ENCODE peak calls at places on chromosomes 16 and 17, in eight cellular contexts. V is gastrocnemius medialis; H is body of pancreas; G is lower lobe of right lung; S is HepG2; X is CD4-positive, CD25-positive, alpha-beta regulatory T cell; L is PC-3; Q is hepatocyte. T is an unnamed sample. For H3K4me1, the result is how much of the 10 kb centered on the place peaks cover.

GRCh38 chr16:60203525-60204124 is 1469.5 kb upstream of the GOT2 start:
- DNase-seq in S (no peak), H (no peak), V (no peak), L (no peak), G (no peak), X (no peak), Q (peak), T (no peak)

GRCh38 chr16:87540072-87540976 is 47.5 kb upstream of the ZCCHC14 start:
- DNase-seq in X (no peak), H (no peak), S (no peak), L (no peak), G (no peak), Q (no peak), V (no peak), T (no peak)

GRCh38 chr17:79870540-79870939 is 31.3 kb upstream of the CBX4 start:
- DNase-seq in L (no peak), V (no peak), H (no peak), S (no peak), Q (peak), G (peak), X (no peak), T (no peak)

GRCh38 chr17:51166198-51166986 is at the start of gene NME2:
- DNase-seq in L (peak), S (peak), X (peak), G (peak), H (peak), Q (peak), V (peak), T (peak)

GRCh38 chr16:14509055-14509454 is 121.0 kb downstream of the PARN start:
- DNase-seq in L (peak), H (no peak), G (no peak), X (no peak), Q (no peak), S (peak), V (no peak), T (no peak)

GRCh38 chr17:40340880-40341807 is 23.4 kb downstream of the GJD3 start:
- DNase-seq in L (peak), S (peak), V (peak), H (peak), Q (peak), G (peak), X (peak), T (peak)

GRCh38 chr16:67431805-67432476 is 1.0 kb downstream of the HSD11B2 start:
- DNase-seq in H (no peak), Q (no peak), S (no peak), G (no peak), X (no peak), L (no peak), V (no peak), T (peak)

GRCh38 chr17:48621410-48622387 is 4.5 kb downstream of the HOXB9 start:
- DNase-seq in X (no peak), S (no peak), G (no peak), V (no peak), Q (no peak), L (no peak), H (no peak), T (no peak)

GRCh38 chr17:62780951-62781350 is 27.2 kb downstream of the MARCHF10 start:
- DNase-seq in L (peak), Q (no peak), G (no peak), H (no peak), V (no peak), X (no peak), S (no peak), T (no peak)

GRCh38 chr17:17613708-17614114 is 22.2 kb upstream of the PEMT start:
- DNase-seq in L (peak), S (peak), G (no peak), V (no peak), X (peak), Q (peak), H (peak), T (peak)

GRCh38 chr16:21075252-21075651 is 75.4 kb downstream of the DNAH3 start:
- DNase-seq in L (no peak), H (no peak), G (no peak), S (no peak), X (no peak), Q (no peak), V (peak), T (no peak)

GRCh38 chr16:80924372-80924978 is 82.2 kb downstream of the CMC2 start:
- DNase-seq in H (peak), X (peak), G (no peak), Q (peak), S (peak), L (peak), V (no peak), T (peak)

GRCh38 chr17:66633322-66633965 is 201.5 kb upstream of the CACNG5 start:
- DNase-seq in X (peak), L (no peak), G (no peak), Q (no peak), V (no peak), S (no peak), H (no peak), T (peak)

GRCh38 chr16:19851476-19851875 is 33.2 kb downstream of the GPRC5B start:
- DNase-seq in H (no peak), X (no peak), Q (no peak), L (no peak), G (no peak), S (no peak), V (no peak), T (no peak)

GRCh38 chr16:75593825-75594820 is 27.9 kb downstream of the GABARAPL2 start:
- DNase-seq in G (no peak), X (peak), V (no peak), L (peak), H (no peak), S (peak), Q (peak), T (no peak)

GRCh38 chr17:80068301-80069160 is 32.1 kb downstream of the CCDC40 start:
- DNase-seq in V (no peak), L (peak), S (peak), X (no peak), G (no peak), Q (peak), H (peak), T (peak)

GRCh38 chr17:76077582-76078110 is 1.3 kb upstream of the ZACN start:
- DNase-seq in L (peak), S (no peak), V (no peak), Q (no peak), G (no peak), H (peak), X (no peak), T (no peak)

GRCh38 chr17:76076100-76076764 is 1.7 kb downstream of the GALR2 start:
- DNase-seq in Q (no peak), V (no peak), X (no peak), G (no peak), L (no peak), S (no peak), H (no peak), T (no peak)

GRCh38 chr17:76076765-76077581 is 2.0 kb upstream of the ZACN start:
- DNase-seq in X (peak), V (no peak), S (no peak), H (no peak), Q (no peak), L (no peak), G (no peak), T (no peak)

GRCh38 chr17:76074390-76075363 is at the start of gene GALR2:
- DNase-seq in L (no peak), V (no peak), G (no peak), S (no peak), H (no peak), Q (peak), X (no peak), T (no peak)

DNA sequence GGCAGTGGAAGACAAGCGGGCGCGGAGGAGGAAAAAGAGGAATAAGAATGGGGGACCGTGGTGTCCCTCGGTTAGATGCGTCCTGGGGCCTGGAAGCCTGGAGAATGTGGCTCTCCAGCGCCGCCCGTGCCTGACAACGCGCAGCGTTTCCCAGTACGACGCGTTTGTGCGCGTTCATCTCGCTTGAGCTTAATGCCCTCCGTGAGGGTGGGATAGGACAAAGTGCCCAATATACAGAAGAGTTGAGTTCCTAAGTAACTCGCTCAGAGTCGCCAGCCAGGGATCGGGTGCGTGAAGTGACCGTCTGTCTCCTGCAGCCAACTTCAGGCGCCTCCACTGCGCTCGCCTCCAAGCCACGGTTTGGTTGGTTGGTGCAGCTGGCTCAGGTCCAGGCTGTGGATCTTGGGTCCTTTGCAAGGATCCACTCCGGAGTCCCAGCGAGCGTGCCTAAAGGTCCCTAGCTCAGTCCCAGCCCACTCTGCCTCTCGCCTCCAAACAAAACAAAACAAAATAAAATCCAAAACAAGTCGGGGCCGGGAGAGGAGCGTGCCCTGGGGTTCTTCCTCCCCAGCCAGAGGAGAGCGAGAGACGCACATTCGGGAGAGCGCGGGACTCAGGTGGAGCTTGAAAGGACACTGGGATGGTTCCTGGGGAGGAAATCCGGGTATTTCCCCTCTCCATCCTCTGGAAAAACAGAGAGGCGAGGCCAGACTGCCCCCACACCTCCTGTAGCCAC is 951 bp downstream of the GALR2 start:
- DNase-seq in S (no peak), G (no peak), H (no peak), X (no peak), Q (no peak), V (no peak), L (no peak), T (no peak)
- H3K4me1 ChIP-seq in S (half or more), G (half or more), H (half or more), X (half or more), Q (under half), V (under half), L (under half), T (under half)

GRCh38 chr17:77571141-77571540 is 387.4 kb upstream of the TNRC6C start:
- DNase-seq in H (no peak), S (no peak), Q (no peak), L (no peak), X (no peak), V (no peak), G (peak), T (no peak)

GRCh38 chr17:77572851-77573250 is 385.7 kb upstream of the TNRC6C start:
- DNase-seq in Q (no peak), G (peak), H (no peak), L (no peak), S (no peak), X (no peak), V (no peak), T (no peak)

GRCh38 chr17:77570565-77570898 is 388.0 kb upstream of the TNRC6C start:
- DNase-seq in V (no peak), H (no peak), Q (no peak), S (no peak), L (no peak), X (no peak), G (peak), T (no peak)

GRCh38 chr17:77571562-77571981 is 386.9 kb upstream of the TNRC6C start:
- DNase-seq in H (no peak), S (no peak), G (peak), L (no peak), Q (no peak), X (peak), V (no peak), T (peak)

DNA sequence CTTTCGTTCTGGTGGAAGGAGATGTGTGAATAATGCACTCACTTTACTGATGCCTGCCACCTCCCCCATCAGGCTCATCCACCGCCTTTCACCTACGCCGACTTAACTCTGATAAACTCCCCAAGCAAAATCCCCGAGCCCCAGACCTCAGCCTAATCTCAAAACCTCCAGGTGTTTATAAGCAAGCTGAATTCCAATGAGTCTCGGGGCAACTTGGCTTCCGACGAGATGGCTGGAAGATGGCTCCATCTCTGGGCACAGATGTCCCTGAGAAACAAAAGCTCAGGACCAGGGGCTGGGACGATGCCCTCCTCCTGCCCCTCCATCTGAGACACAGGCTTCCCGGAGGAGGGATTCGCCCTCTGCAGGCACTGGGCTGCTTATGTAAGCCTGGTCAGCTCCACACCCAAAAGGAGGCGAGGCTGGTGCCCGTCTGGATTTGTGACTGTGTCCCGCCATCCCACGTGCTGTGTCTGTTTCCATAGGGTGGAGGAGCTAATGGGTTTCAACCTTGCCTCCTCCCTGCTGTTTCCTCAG is 386.4 kb upstream of the TNRC6C start:
- DNase-seq in H (no peak), Q (no peak), S (no peak), V (no peak), G (peak), L (no peak), X (no peak), T (no peak)
- H3K4me3 ChIP-seq in H (no peak), Q (no peak), S (no peak), V (no peak), G (no peak), L (no peak), X (no peak), T (no peak)

DNA sequence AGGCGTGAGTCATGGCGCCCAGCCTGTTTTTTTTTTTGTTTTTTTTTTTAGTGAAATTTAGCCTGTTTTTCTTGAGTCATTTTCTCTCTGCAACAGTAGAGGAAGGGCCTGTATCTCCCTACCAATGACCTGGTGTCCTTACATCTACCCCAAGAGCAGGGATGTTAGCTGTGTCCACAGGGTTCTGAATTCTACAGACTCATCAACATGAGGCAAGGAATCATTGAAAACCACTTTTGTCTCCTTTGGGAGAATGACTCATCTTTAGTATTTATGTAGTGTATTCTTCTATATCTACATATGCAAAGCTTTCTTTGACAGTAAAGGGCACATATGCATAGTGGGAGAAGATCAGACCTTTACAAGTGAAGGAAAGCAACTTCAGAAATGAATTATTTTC is 105.3 kb downstream of the SPECC1 start:
- DNase-seq in S (no peak), G (no peak), H (no peak), L (peak), Q (no peak), X (no peak), V (no peak), T (no peak)
- H3K4me1 ChIP-seq in S (under half), G (under half), H (under half), L (under half), Q (under half), X (under half), V (under half), T (under half)

GRCh38 chr16:28086496-28087139 is 23.1 kb upstream of the GSG1L start:
- DNase-seq in H (no peak), L (no peak), Q (no peak), S (no peak), X (no peak), G (no peak), V (no peak), T (no peak)
- H3K4me3 ChIP-seq in H (no peak), L (no peak), Q (no peak), S (no peak), X (no peak), G (no peak), V (no peak), T (no peak)

GRCh38 chr16:89314357-89314756 is 96.9 kb downstream of the ZNF778 start:
- DNase-seq in G (no peak), H (no peak), L (no peak), S (no peak), X (peak), Q (no peak), V (no peak), T (peak)
- H3K4me1 ChIP-seq in G (half or more), H (under half), L (half or more), S (under half), X (half or more), Q (under half), V (half or more), T (under half)

GRCh38 chr16:53041196-53041977 is 11.3 kb downstream of the CHD9NB start:
- DNase-seq in Q (peak), L (no peak), V (peak), X (no peak), S (peak), H (peak), G (no peak), T (no peak)
- H3K4me3 ChIP-seq in Q (no peak), L (no peak), V (no peak), X (no peak), S (peak), H (no peak), G (no peak), T (no peak)

GRCh38 chr17:38893612-38894011 is 23.8 kb downstream of the LASP1 start:
- DNase-seq in L (no peak), V (no peak), G (peak), X (no peak), H (no peak), Q (no peak), S (no peak), T (no peak)
- H3K4me1 ChIP-seq in L (under half), V (under half), G (half or more), X (half or more), H (under half), Q (under half), S (under half), T (under half)